ENCODE peak calls at places on chromosomes 3 and 15, in eight cellular contexts. One of them, this sample, is unnamed.

GRCh38 chr3:172666873-172667694 is 43.8 kb downstream of the NCEH1 start:
- DNase-seq in breast epithelium: peak
- DNase-seq in natural killer cell: peak
- DNase-seq in glutamatergic neuron: peak
- DNase-seq in neural crest cell: peak
- DNase-seq in endothelial cell of umbilical vein: peak
- DNase-seq in mucosa of descending colon: peak
- DNase-seq in endothelial cell: peak
- DNase-seq in this sample: peak

GRCh38 chr3:56667973-56668579 is 15.0 kb downstream of the TASOR start:
- DNase-seq in natural killer cell: no peak
- DNase-seq in mucosa of descending colon: no peak
- DNase-seq in endothelial cell: no peak
- DNase-seq in glutamatergic neuron: no peak
- DNase-seq in endothelial cell of umbilical vein: no peak
- DNase-seq in neural crest cell: no peak
- DNase-seq in breast epithelium: no peak
- DNase-seq in this sample: no peak

GRCh38 chr3:60555704-60556340 is 695.4 kb downstream of the FHIT start:
- DNase-seq in breast epithelium: no peak
- DNase-seq in natural killer cell: no peak
- DNase-seq in endothelial cell: no peak
- DNase-seq in endothelial cell of umbilical vein: no peak
- DNase-seq in neural crest cell: no peak
- DNase-seq in mucosa of descending colon: no peak
- DNase-seq in glutamatergic neuron: no peak
- DNase-seq in this sample: no peak

GRCh38 chr3:78993375-78993774 is 774.4 kb downstream of the ROBO1 start:
- DNase-seq in mucosa of descending colon: no peak
- DNase-seq in breast epithelium: no peak
- DNase-seq in natural killer cell: no peak
- DNase-seq in endothelial cell: no peak
- DNase-seq in endothelial cell of umbilical vein: no peak
- DNase-seq in glutamatergic neuron: no peak
- DNase-seq in neural crest cell: no peak
- DNase-seq in this sample: no peak

GRCh38 chr15:29825205-29825604 is 2.9 kb upstream of the TJP1 start:
- DNase-seq in breast epithelium: no peak
- DNase-seq in endothelial cell: no peak
- DNase-seq in mucosa of descending colon: no peak
- DNase-seq in neural crest cell: no peak
- DNase-seq in endothelial cell of umbilical vein: peak
- DNase-seq in natural killer cell: no peak
- DNase-seq in glutamatergic neuron: no peak
- DNase-seq in this sample: no peak

GRCh38 chr3:152209060-152209459 is 59.7 kb upstream of the MBNL1 start:
- DNase-seq in neural crest cell: no peak
- DNase-seq in natural killer cell: no peak
- DNase-seq in mucosa of descending colon: no peak
- DNase-seq in endothelial cell of umbilical vein: no peak
- DNase-seq in glutamatergic neuron: no peak
- DNase-seq in endothelial cell: no peak
- DNase-seq in breast epithelium: no peak
- DNase-seq in this sample: no peak

GRCh38 chr3:129686941-129687340 is 80.5 kb upstream of the PLXND1 start:
- DNase-seq in mucosa of descending colon: no peak
- DNase-seq in endothelial cell of umbilical vein: peak
- DNase-seq in breast epithelium: no peak
- DNase-seq in neural crest cell: no peak
- DNase-seq in endothelial cell: no peak
- DNase-seq in natural killer cell: no peak
- DNase-seq in glutamatergic neuron: no peak
- DNase-seq in this sample: no peak

GRCh38 chr15:96693990-96694517 is 363.6 kb downstream of the NR2F2 start:
- DNase-seq in endothelial cell of umbilical vein: no peak
- DNase-seq in mucosa of descending colon: no peak
- DNase-seq in natural killer cell: no peak
- DNase-seq in endothelial cell: no peak
- DNase-seq in glutamatergic neuron: no peak
- DNase-seq in neural crest cell: no peak
- DNase-seq in breast epithelium: no peak
- DNase-seq in this sample: no peak

GRCh38 chr3:126434931-126435411 is 40.3 kb downstream of the CFAP100 start:
- DNase-seq in breast epithelium: no peak
- DNase-seq in mucosa of descending colon: no peak
- DNase-seq in endothelial cell: no peak
- DNase-seq in endothelial cell of umbilical vein: no peak
- DNase-seq in natural killer cell: no peak
- DNase-seq in neural crest cell: no peak
- DNase-seq in glutamatergic neuron: no peak
- DNase-seq in this sample: peak

GRCh38 chr3:191244242-191244867 is 45.3 kb downstream of the OSTN start:
- DNase-seq in natural killer cell: no peak
- DNase-seq in breast epithelium: no peak
- DNase-seq in neural crest cell: no peak
- DNase-seq in endothelial cell: no peak
- DNase-seq in mucosa of descending colon: no peak
- DNase-seq in glutamatergic neuron: no peak
- DNase-seq in endothelial cell of umbilical vein: peak
- DNase-seq in this sample: no peak

GRCh38 chr3:18743761-18744160 is 318.6 kb upstream of the SATB1 start:
- DNase-seq in breast epithelium: no peak
- DNase-seq in natural killer cell: no peak
- DNase-seq in neural crest cell: no peak
- DNase-seq in endothelial cell of umbilical vein: no peak
- DNase-seq in glutamatergic neuron: no peak
- DNase-seq in endothelial cell: no peak
- DNase-seq in mucosa of descending colon: no peak
- DNase-seq in this sample: no peak

GRCh38 chr3:23590874-23591273 is 214.9 kb upstream of the UBE2E1 start:
- DNase-seq in mucosa of descending colon: no peak
- DNase-seq in neural crest cell: no peak
- DNase-seq in endothelial cell: no peak
- DNase-seq in endothelial cell of umbilical vein: no peak
- DNase-seq in glutamatergic neuron: no peak
- DNase-seq in breast epithelium: no peak
- DNase-seq in natural killer cell: no peak
- DNase-seq in this sample: no peak

GRCh38 chr3:39106281-39107055 is 959 bp downstream of the GORASP1 start:
- DNase-seq in neural crest cell: no peak
- DNase-seq in breast epithelium: no peak
- DNase-seq in endothelial cell of umbilical vein: peak
- DNase-seq in natural killer cell: no peak
- DNase-seq in endothelial cell: no peak
- DNase-seq in mucosa of descending colon: no peak
- DNase-seq in glutamatergic neuron: no peak
- DNase-seq in this sample: peak

GRCh38 chr3:113293348-113293747 is 82.0 kb downstream of the BOC start:
- DNase-seq in glutamatergic neuron: no peak
- DNase-seq in endothelial cell: no peak
- DNase-seq in neural crest cell: no peak
- DNase-seq in mucosa of descending colon: no peak
- DNase-seq in natural killer cell: no peak
- DNase-seq in endothelial cell of umbilical vein: no peak
- DNase-seq in breast epithelium: no peak
- DNase-seq in this sample: no peak

GRCh38 chr3:69938061-69938460 is 61.5 kb upstream of the SAMMSON start:
- DNase-seq in endothelial cell of umbilical vein: no peak
- DNase-seq in breast epithelium: no peak
- DNase-seq in neural crest cell: no peak
- DNase-seq in mucosa of descending colon: no peak
- DNase-seq in glutamatergic neuron: no peak
- DNase-seq in natural killer cell: no peak
- DNase-seq in endothelial cell: no peak
- DNase-seq in this sample: no peak

GRCh38 chr3:120795017-120795648 is 52.6 kb downstream of the GTF2E1 start:
- DNase-seq in endothelial cell: peak
- DNase-seq in glutamatergic neuron: peak
- DNase-seq in breast epithelium: peak
- DNase-seq in natural killer cell: peak
- DNase-seq in neural crest cell: peak
- DNase-seq in endothelial cell of umbilical vein: peak
- DNase-seq in mucosa of descending colon: peak
- DNase-seq in this sample: peak

GRCh38 chr3:194577985-194578905 is 55.0 kb downstream of the TMEM44 start:
- DNase-seq in neural crest cell: no peak
- DNase-seq in natural killer cell: no peak
- DNase-seq in endothelial cell: no peak
- DNase-seq in endothelial cell of umbilical vein: peak
- DNase-seq in glutamatergic neuron: no peak
- DNase-seq in breast epithelium: no peak
- DNase-seq in mucosa of descending colon: no peak
- DNase-seq in this sample: no peak

GRCh38 chr3:191531434-191531833 is 70.5 kb downstream of the PYDC2 start:
- DNase-seq in endothelial cell of umbilical vein: no peak
- DNase-seq in neural crest cell: no peak
- DNase-seq in natural killer cell: no peak
- DNase-seq in glutamatergic neuron: no peak
- DNase-seq in mucosa of descending colon: no peak
- DNase-seq in endothelial cell: no peak
- DNase-seq in breast epithelium: no peak
- DNase-seq in this sample: no peak

GRCh38 chr15:66912441-66912840 is 153.0 kb upstream of the SMAD3 start:
- DNase-seq in endothelial cell of umbilical vein: no peak
- DNase-seq in breast epithelium: no peak
- DNase-seq in neural crest cell: no peak
- DNase-seq in natural killer cell: no peak
- DNase-seq in mucosa of descending colon: no peak
- DNase-seq in glutamatergic neuron: no peak
- DNase-seq in endothelial cell: no peak
- DNase-seq in this sample: no peak

GRCh38 chr15:89999676-90000174 is 1.4 kb upstream of the ZNF710 start:
- DNase-seq in endothelial cell of umbilical vein: no peak
- DNase-seq in neural crest cell: peak
- DNase-seq in endothelial cell: peak
- DNase-seq in mucosa of descending colon: no peak
- DNase-seq in breast epithelium: no peak
- DNase-seq in natural killer cell: no peak
- DNase-seq in glutamatergic neuron: peak
- DNase-seq in this sample: no peak

GRCh38 chr15:45091581-45091980 is 22.4 kb downstream of the DUOX2 start:
- DNase-seq in neural crest cell: no peak
- DNase-seq in mucosa of descending colon: no peak
- DNase-seq in endothelial cell of umbilical vein: no peak
- DNase-seq in glutamatergic neuron: no peak
- DNase-seq in endothelial cell: no peak
- DNase-seq in natural killer cell: no peak
- DNase-seq in breast epithelium: no peak
- DNase-seq in this sample: no peak

DNA sequence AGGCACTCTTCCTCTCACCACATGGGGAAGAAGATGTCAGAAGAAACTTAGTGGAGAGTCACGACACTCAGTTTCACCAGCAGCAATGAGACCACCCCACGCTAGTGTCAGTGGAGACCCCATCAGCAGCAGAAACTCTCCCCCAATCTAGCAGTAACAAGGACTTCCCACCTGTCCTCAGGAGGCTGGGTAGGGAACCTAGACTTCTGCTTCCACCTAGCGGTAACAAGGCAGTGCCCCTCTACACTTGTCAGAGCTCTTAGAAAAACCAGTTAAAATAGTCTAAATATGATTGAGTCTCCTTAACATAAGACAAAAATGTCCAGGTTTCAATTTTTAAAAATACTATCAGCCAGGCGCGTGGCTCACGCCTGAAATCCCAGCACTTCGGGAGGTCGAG is 57.3 kb downstream of the TRAT1 start:
- DNase-seq in glutamatergic neuron: no peak
- DNase-seq in neural crest cell: no peak
- DNase-seq in mucosa of descending colon: no peak
- DNase-seq in endothelial cell: no peak
- DNase-seq in breast epithelium: no peak
- DNase-seq in endothelial cell of umbilical vein: no peak
- DNase-seq in natural killer cell: no peak
- DNase-seq in this sample: no peak
- TF ChIP-seq CTCF in glutamatergic neuron: no peak
- TF ChIP-seq CTCF in neural crest cell: no peak
- TF ChIP-seq CTCF in mucosa of descending colon: no peak
- TF ChIP-seq CTCF in endothelial cell: no peak
- TF ChIP-seq CTCF in breast epithelium: no peak
- TF ChIP-seq CTCF in endothelial cell of umbilical vein: no peak
- TF ChIP-seq CTCF in natural killer cell: no peak
- TF ChIP-seq CTCF in this sample: no peak

GRCh38 chr15:51936119-51936478 is 35.5 kb downstream of the LEO1 start:
- DNase-seq in endothelial cell of umbilical vein: no peak
- DNase-seq in natural killer cell: no peak
- DNase-seq in mucosa of descending colon: no peak
- DNase-seq in neural crest cell: no peak
- DNase-seq in breast epithelium: no peak
- DNase-seq in glutamatergic neuron: no peak
- DNase-seq in endothelial cell: no peak
- DNase-seq in this sample: no peak
- TF ChIP-seq CTCF in endothelial cell of umbilical vein: no peak
- TF ChIP-seq CTCF in natural killer cell: no peak
- TF ChIP-seq CTCF in mucosa of descending colon: no peak
- TF ChIP-seq CTCF in neural crest cell: no peak
- TF ChIP-seq CTCF in breast epithelium: no peak
- TF ChIP-seq CTCF in glutamatergic neuron: no peak
- TF ChIP-seq CTCF in endothelial cell: no peak
- TF ChIP-seq CTCF in this sample: no peak

GRCh38 chr3:128012050-128012449 is 40.2 kb upstream of the SEC61A1 start:
- DNase-seq in natural killer cell: no peak
- DNase-seq in endothelial cell of umbilical vein: no peak
- DNase-seq in endothelial cell: no peak
- DNase-seq in breast epithelium: no peak
- DNase-seq in neural crest cell: no peak
- DNase-seq in glutamatergic neuron: no peak
- DNase-seq in mucosa of descending colon: no peak
- DNase-seq in this sample: no peak

GRCh38 chr3:128006061-128006470 is 46.2 kb upstream of the SEC61A1 start:
- DNase-seq in neural crest cell: peak
- DNase-seq in breast epithelium: no peak
- DNase-seq in glutamatergic neuron: peak
- DNase-seq in endothelial cell: no peak
- DNase-seq in natural killer cell: no peak
- DNase-seq in mucosa of descending colon: no peak
- DNase-seq in endothelial cell of umbilical vein: no peak
- DNase-seq in this sample: no peak

GRCh38 chr3:128006471-128007424 is 45.5 kb upstream of the SEC61A1 start:
- DNase-seq in glutamatergic neuron: no peak
- DNase-seq in endothelial cell: no peak
- DNase-seq in natural killer cell: no peak
- DNase-seq in endothelial cell of umbilical vein: no peak
- DNase-seq in breast epithelium: peak
- DNase-seq in neural crest cell: no peak
- DNase-seq in mucosa of descending colon: no peak
- DNase-seq in this sample: no peak

GRCh38 chr3:128011140-128011539 is 41.1 kb upstream of the SEC61A1 start:
- DNase-seq in neural crest cell: peak
- DNase-seq in endothelial cell: peak
- DNase-seq in breast epithelium: peak
- DNase-seq in glutamatergic neuron: peak
- DNase-seq in mucosa of descending colon: peak
- DNase-seq in natural killer cell: no peak
- DNase-seq in endothelial cell of umbilical vein: no peak
- DNase-seq in this sample: peak

GRCh38 chr3:128009952-128010846 is 42.0 kb upstream of the SEC61A1 start:
- DNase-seq in natural killer cell: no peak
- DNase-seq in neural crest cell: no peak
- DNase-seq in glutamatergic neuron: no peak
- DNase-seq in endothelial cell of umbilical vein: no peak
- DNase-seq in mucosa of descending colon: no peak
- DNase-seq in breast epithelium: no peak
- DNase-seq in endothelial cell: no peak
- DNase-seq in this sample: no peak
- TF ChIP-seq CTCF in natural killer cell: no peak
- TF ChIP-seq CTCF in neural crest cell: no peak
- TF ChIP-seq CTCF in glutamatergic neuron: no peak
- TF ChIP-seq CTCF in endothelial cell of umbilical vein: no peak
- TF ChIP-seq CTCF in mucosa of descending colon: no peak
- TF ChIP-seq CTCF in breast epithelium: no peak
- TF ChIP-seq CTCF in endothelial cell: no peak
- TF ChIP-seq CTCF in this sample: no peak

GRCh38 chr15:57017024-57017423 is 98.6 kb downstream of the TCF12 start:
- DNase-seq in endothelial cell of umbilical vein: peak
- DNase-seq in natural killer cell: no peak
- DNase-seq in mucosa of descending colon: no peak
- DNase-seq in breast epithelium: no peak
- DNase-seq in glutamatergic neuron: no peak
- DNase-seq in endothelial cell: no peak
- DNase-seq in neural crest cell: no peak
- DNase-seq in this sample: no peak
- TF ChIP-seq CTCF in endothelial cell of umbilical vein: peak
- TF ChIP-seq CTCF in natural killer cell: no peak
- TF ChIP-seq CTCF in mucosa of descending colon: no peak
- TF ChIP-seq CTCF in breast epithelium: no peak
- TF ChIP-seq CTCF in glutamatergic neuron: no peak
- TF ChIP-seq CTCF in endothelial cell: no peak
- TF ChIP-seq CTCF in neural crest cell: peak
- TF ChIP-seq CTCF in this sample: no peak

This sample was measured in mesothelial cell of epicardium.